ENCODE peak calls at places on chromosomes 5 and 9, in six cellular contexts. C is GM12878, M is A549, T is endothelial cell of umbilical vein, R is HepG2, P is K562. H is an unnamed sample.

GRCh38 chr9:124286292-124286931 is 28.7 kb downstream of the NEK6 start:
- DNase-seq in C (peak), M (peak), T (peak), R (no peak), P (no peak), H (peak)

GRCh38 chr9:127537792-127538191 is 74.3 kb upstream of the STXBP1 start:
- DNase-seq in C (no peak), M (no peak), T (no peak), R (no peak), P (no peak), H (no peak)

GRCh38 chr9:38339496-38339895 is 53.0 kb upstream of the ALDH1B1 start:
- DNase-seq in C (no peak), M (no peak), T (no peak), R (no peak), P (no peak), H (no peak)

GRCh38 chr9:83034587-83034986 is 28.4 kb downstream of the RASEF start:
- DNase-seq in C (no peak), M (no peak), T (no peak), R (no peak), P (no peak), H (no peak)

GRCh38 chr5:126871441-126871840 is 94.5 kb downstream of the LMNB1 start:
- DNase-seq in C (no peak), M (no peak), T (no peak), R (no peak), P (no peak), H (peak)

GRCh38 chr9:98559568-98559967 is 149.2 kb downstream of the GABBR2 start:
- DNase-seq in C (no peak), M (no peak), T (no peak), R (no peak), P (no peak), H (no peak)

GRCh38 chr5:172792693-172793570 is 21.9 kb upstream of the DUSP1 start:
- DNase-seq in C (no peak), M (no peak), T (no peak), R (no peak), P (no peak), H (no peak)

GRCh38 chr5:56862909-56863308 is 46.5 kb upstream of the SETD9 start:
- DNase-seq in C (no peak), M (no peak), T (no peak), R (no peak), P (no peak), H (no peak)

GRCh38 chr5:158658439-158659230 is 441.1 kb downstream of the EBF1 start:
- DNase-seq in C (no peak), M (no peak), T (no peak), R (no peak), P (no peak), H (no peak)

GRCh38 chr5:115666023-115666422 is 40.2 kb upstream of the TMED7 start:
- DNase-seq in C (no peak), M (no peak), T (no peak), R (no peak), P (no peak), H (no peak)

GRCh38 chr9:100063185-100063584 is 35.6 kb downstream of the ERP44 start:
- DNase-seq in C (no peak), M (no peak), T (peak), R (no peak), P (no peak), H (no peak)

GRCh38 chr9:129336601-129337286 is 158.7 kb upstream of the IER5L start:
- DNase-seq in C (no peak), M (no peak), T (peak), R (no peak), P (peak), H (no peak)

GRCh38 chr5:65290677-65291076 is 191.0 kb downstream of the ADAMTS6 start:
- DNase-seq in C (no peak), M (no peak), T (no peak), R (no peak), P (no peak), H (no peak)

GRCh38 chr9:34591911-34592866 is 2.7 kb upstream of the CNTFR start:
- DNase-seq in C (no peak), M (no peak), T (no peak), R (no peak), P (no peak), H (peak)

GRCh38 chr5:14491505-14491904 is 90.1 kb upstream of the OTULINL start:
- DNase-seq in C (no peak), M (no peak), T (no peak), R (no peak), P (no peak), H (peak)

GRCh38 chr5:56638061-56638621 is 177.2 kb upstream of the MAP3K1 start:
- DNase-seq in C (no peak), M (no peak), T (peak), R (peak), P (no peak), H (no peak)

GRCh38 chr5:119360905-119361605 is 5.2 kb downstream of the TNFAIP8 start:
- DNase-seq in C (no peak), M (no peak), T (no peak), R (no peak), P (no peak), H (no peak)

GRCh38 chr5:2013301-2014057 is 130.8 kb upstream of the IRX4 start:
- DNase-seq in C (no peak), M (no peak), T (no peak), R (no peak), P (no peak), H (peak)

GRCh38 chr9:116331241-116331640 is 177.7 kb downstream of the PAPPA start:
- DNase-seq in C (no peak), M (no peak), T (no peak), R (no peak), P (no peak), H (no peak)

GRCh38 chr9:91914404-91914803 is 35.6 kb downstream of the ROR2 start:
- DNase-seq in C (no peak), M (no peak), T (no peak), R (no peak), P (peak), H (peak)

GRCh38 chr5:54905942-54906537 is 79.4 kb downstream of the ESM1 start:
- DNase-seq in C (no peak), M (peak), T (peak), R (peak), P (peak), H (peak)

GRCh38 chr5:72474117-72474915 is 32.9 kb downstream of the ZNF366 start:
- DNase-seq in C (no peak), M (no peak), T (peak), R (no peak), P (no peak), H (no peak)

GRCh38 chr9:134546746-134547145 is 94.9 kb upstream of the COL5A1 start:
- DNase-seq in C (no peak), M (no peak), T (no peak), R (no peak), P (no peak), H (no peak)

GRCh38 chr5:82922086-82922734 is 155.0 kb downstream of the TMEM167A start:
- DNase-seq in C (no peak), M (no peak), T (no peak), R (no peak), P (no peak), H (no peak)

GRCh38 chr9:131813116-131813515 is 73.2 kb upstream of the RAPGEF1 start:
- DNase-seq in C (no peak), M (no peak), T (no peak), R (no peak), P (no peak), H (no peak)

GRCh38 chr5:168327451-168327850 is 36.0 kb downstream of the WWC1 start:
- DNase-seq in C (no peak), M (no peak), T (no peak), R (no peak), P (no peak), H (no peak)

GRCh38 chr5:168327019-168327421 is 35.6 kb downstream of the WWC1 start:
- DNase-seq in C (no peak), M (no peak), T (no peak), R (no peak), P (no peak), H (no peak)

GRCh38 chr5:168328804-168329203 is 37.4 kb downstream of the WWC1 start:
- DNase-seq in C (peak), M (peak), T (no peak), R (peak), P (no peak), H (peak)

GRCh38 chr5:168327994-168328393 is 36.5 kb downstream of the WWC1 start:
- DNase-seq in C (no peak), M (no peak), T (no peak), R (no peak), P (no peak), H (no peak)

GRCh38 chr5:168324864-168325615 is 33.6 kb downstream of the WWC1 start:
- DNase-seq in C (no peak), M (peak), T (no peak), R (peak), P (no peak), H (no peak)
- TF ChIP-seq POLR2A in C (no peak), M (no peak), T (no peak), R (no peak), P (no peak), H (no peak)

GRCh38 chr9:95057121-95057520 is 260.4 kb downstream of the FANCC start:
- DNase-seq in C (no peak), M (no peak), T (peak), R (no peak), P (no peak), H (no peak)
- TF ChIP-seq MYC in C (no peak), M (no peak), T (no peak), R (no peak), P (no peak), H (no peak)

GRCh38 chr5:178859625-178860521 is at the start of gene ZNF354B:
- DNase-seq in C (peak), M (peak), T (peak), R (peak), P (peak), H (peak)
- TF ChIP-seq POLR2A in C (peak), M (peak), T (peak), R (peak), P (peak), H (peak)

GRCh38 chr5:42241636-42242035 is 181.6 kb upstream of the GHR start:
- DNase-seq in C (no peak), M (no peak), T (no peak), R (no peak), P (no peak), H (no peak)
- TF ChIP-seq MYC in C (no peak), M (no peak), T (no peak), R (no peak), P (no peak), H (no peak)

GRCh38 chr9:137166242-137167112 is 3.4 kb downstream of the LRRC26 start:
- DNase-seq in C (no peak), M (no peak), T (no peak), R (no peak), P (no peak), H (no peak)

GRCh38 chr9:137163101-137163661 is 6.7 kb downstream of the LRRC26 start:
- DNase-seq in C (no peak), M (no peak), T (peak), R (no peak), P (peak), H (no peak)

GRCh38 chr9:137165250-137165836 is 4.5 kb downstream of the LRRC26 start:
- DNase-seq in C (no peak), M (no peak), T (no peak), R (no peak), P (no peak), H (no peak)

GRCh38 chr9:137163805-137164204 is 6.0 kb downstream of the LRRC26 start:
- DNase-seq in C (no peak), M (no peak), T (no peak), R (no peak), P (no peak), H (no peak)

DNA sequence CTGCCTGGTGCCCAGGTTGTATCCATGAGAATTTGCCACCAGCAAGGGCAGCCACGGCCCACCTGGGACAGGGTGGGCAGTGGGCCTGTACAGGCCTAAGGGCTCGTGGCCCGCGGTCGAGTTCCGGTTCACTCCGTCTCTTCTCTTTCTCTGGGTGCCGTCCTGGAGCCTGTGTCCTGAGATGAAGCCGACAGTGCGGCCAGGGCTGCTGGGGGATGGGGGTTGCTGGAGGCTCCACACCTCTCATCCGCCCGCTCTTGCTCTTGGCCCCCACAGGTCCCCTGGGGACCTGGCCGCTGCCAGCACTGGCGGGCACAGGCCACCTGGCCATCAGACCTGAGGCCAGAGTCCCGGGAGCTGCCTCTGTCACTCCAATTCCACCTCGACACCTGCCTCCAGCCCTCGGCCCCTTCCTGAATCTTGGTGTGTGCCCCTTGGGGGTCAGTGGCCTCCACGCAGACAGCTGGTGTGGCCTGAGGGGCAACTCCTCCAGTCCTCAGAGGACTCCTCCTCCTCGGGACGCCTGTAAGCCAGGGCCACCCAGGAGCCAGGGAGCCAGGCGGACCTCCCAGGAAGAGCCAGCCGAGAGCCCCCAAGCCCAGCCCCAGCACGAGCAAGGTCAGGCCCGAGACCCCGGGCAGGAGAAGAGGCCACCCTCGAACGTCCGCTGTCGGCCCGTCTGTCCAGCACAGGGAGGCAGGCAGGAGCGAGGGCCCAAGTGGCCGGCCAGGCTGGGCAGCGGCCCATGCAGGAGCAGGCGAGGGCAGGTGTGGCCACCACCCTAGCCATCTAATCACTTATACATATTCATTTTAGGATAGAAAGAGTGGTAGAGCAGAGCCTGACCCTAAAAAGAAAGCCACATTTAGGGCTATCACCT is 5.2 kb downstream of the LRRC26 start:
- DNase-seq in C (no peak), M (no peak), T (no peak), R (no peak), P (no peak), H (no peak)
- TF ChIP-seq POLR2A in C (no peak), M (no peak), T (no peak), R (no peak), P (no peak), H (no peak)

GRCh38 chr5:11385901-11386293 is 518.3 kb downstream of the CTNND2 start:
- DNase-seq in C (no peak), M (no peak), T (no peak), R (no peak), P (no peak), H (no peak)
- TF ChIP-seq MYC in C (no peak), M (no peak), T (no peak), R (no peak), P (no peak), H (no peak)

H was measured in NB4.